ENCODE peak calls at places on chromosomes 2 and 18, in seven cellular contexts. V is transverse colon, H is ovary, U is GM12878, F is A549, Q is sigmoid colon, E is suprapubic skin. A is an unnamed sample.

GRCh38 chr2:218876562-218877219 is 4.0 kb upstream of the WNT10A start:
- DNase-seq in V (peak; percentile 73), H (peak; percentile 62), U (peak; percentile 56), F (peak; percentile 72), Q (peak; percentile 78), E (no peak), A (peak; percentile 75)

GRCh38 chr2:182541268-182541667 is 114.4 kb upstream of the PDE1A start:
- DNase-seq in V (no peak), H (no peak), U (no peak), F (no peak), Q (no peak), E (no peak), A (no peak)

GRCh38 chr2:200931227-200931626 is 32.2 kb downstream of the ORC2 start:
- DNase-seq in V (no peak), H (no peak), U (no peak), F (no peak), Q (no peak), E (no peak), A (no peak)

GRCh38 chr2:71843391-71843850 is 304.2 kb downstream of the CYP26B1 start:
- DNase-seq in V (no peak), H (no peak), U (no peak), F (peak; percentile 25), Q (no peak), E (no peak), A (no peak)

GRCh38 chr2:156380117-156380645 is 47.7 kb upstream of the NR4A2 start:
- DNase-seq in V (no peak), H (no peak), U (peak; percentile 45), F (no peak), Q (no peak), E (no peak), A (no peak)

GRCh38 chr2:63871864-63872263 is 30.2 kb downstream of the UGP2 start:
- DNase-seq in V (no peak), H (no peak), U (no peak), F (no peak), Q (no peak), E (no peak), A (no peak)

GRCh38 chr2:28454016-28454930 is 41.6 kb upstream of the PLB1 start:
- DNase-seq in V (no peak), H (no peak), U (no peak), F (no peak), Q (peak; percentile 47), E (no peak), A (no peak)

GRCh38 chr2:201440182-201440581 is 11.1 kb downstream of the TRAK2 start:
- DNase-seq in V (peak; percentile 61), H (no peak), U (no peak), F (no peak), Q (no peak), E (no peak), A (peak; percentile 61)

GRCh38 chr18:24190590-24190989 is 51.7 kb downstream of the CABYR start:
- DNase-seq in V (no peak), H (no peak), U (no peak), F (no peak), Q (no peak), E (no peak), A (no peak)

GRCh38 chr2:1004398-1004797 is 53.7 kb downstream of the SNTG2 start:
- DNase-seq in V (no peak), H (no peak), U (no peak), F (no peak), Q (no peak), E (no peak), A (no peak)

GRCh38 chr2:144350151-144350802 is 169.6 kb downstream of the ZEB2 start:
- DNase-seq in V (no peak), H (peak; percentile 45), U (no peak), F (peak; percentile 51), Q (no peak), E (no peak), A (no peak)

GRCh38 chr2:10414591-10414990 is 33.5 kb downstream of the ODC1 start:
- DNase-seq in V (no peak), H (no peak), U (no peak), F (no peak), Q (no peak), E (no peak), A (no peak)

GRCh38 chr2:217330647-217331046 is 470.8 kb upstream of the TNP1 start:
- DNase-seq in V (no peak), H (no peak), U (no peak), F (peak; percentile 28), Q (no peak), E (no peak), A (no peak)

GRCh38 chr18:10015941-10016819 is 102.4 kb downstream of the VAPA start:
- DNase-seq in V (no peak), H (peak; percentile 55), U (no peak), F (no peak), Q (peak; percentile 78), E (peak; percentile 60), A (no peak)

DNA sequence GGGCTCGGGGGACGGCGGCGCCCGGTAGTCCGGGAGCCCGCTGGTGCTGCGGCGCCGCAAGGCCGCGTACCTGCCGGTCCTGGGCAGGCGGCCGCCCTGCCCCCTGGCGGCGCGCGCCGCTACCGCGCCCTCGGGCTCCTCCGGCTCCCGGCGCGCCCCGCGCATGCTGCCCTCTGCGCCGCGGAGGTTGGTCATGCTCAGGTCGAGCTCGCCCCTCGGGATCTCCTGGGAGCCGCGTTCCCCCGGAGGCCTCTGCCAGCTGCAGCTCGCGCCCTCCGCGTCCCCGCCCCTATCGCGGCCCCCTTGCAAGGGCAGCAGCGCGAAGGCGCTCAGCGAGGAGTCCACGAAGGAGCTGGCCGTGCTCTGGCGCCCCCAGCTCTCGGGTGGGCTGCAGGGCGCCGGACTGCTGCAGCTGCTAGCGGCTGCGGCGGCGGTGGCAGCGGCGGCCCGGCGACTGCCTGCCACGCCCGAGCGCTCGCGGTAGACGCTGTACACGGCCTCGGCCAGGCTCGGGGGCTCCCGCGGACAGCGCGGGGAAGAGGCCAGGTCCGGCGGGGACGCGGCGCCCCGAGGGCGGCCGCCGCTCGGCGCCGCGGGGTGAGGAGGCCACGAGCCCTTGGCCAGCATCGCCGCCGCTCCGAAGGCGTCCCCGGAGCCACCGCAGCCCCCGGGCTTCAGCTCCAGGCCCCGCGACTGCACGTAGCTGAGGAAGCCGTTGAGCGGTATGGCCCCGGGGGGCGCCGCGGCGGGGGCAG is 4.5 kb downstream of the TMEM200C start:
- DNase-seq in V (no peak), H (peak; percentile 40), U (no peak), F (peak; percentile 29), Q (no peak), E (no peak), A (peak; percentile 34)
- H3K4me3 ChIP-seq in V (peak overlapping the region; percentile 38), H (peak overlapping the region; percentile 17), U (peak overlapping the region; percentile 50), F (peak overlapping the region; percentile 34), Q (peak overlapping the region; percentile 39), E (peak overlapping the region; percentile 64), A (peak overlapping the region; percentile 56)

DNA sequence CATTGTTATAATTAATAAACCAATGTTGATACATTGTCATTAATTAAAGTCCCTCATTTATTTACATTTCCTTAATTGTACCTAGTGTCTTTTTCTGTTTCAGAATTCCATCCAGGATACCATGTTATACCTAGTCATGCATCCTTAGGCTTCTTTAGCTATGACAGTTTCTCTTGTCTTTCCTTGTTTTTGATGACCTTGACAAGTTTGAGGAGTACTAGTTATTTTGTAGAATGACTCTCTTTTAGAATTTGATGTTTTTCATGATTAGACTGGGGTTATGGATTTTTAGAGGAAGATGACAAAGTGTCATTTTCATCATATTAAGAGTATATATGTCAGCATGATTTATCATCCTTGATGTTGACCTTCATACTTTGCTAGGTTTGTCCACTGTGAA is 16.4 kb downstream of the GIGYF2 start:
- DNase-seq in V (no peak), H (no peak), U (no peak), F (no peak), Q (no peak), E (no peak), A (no peak)
- TF ChIP-seq EP300 in V (no peak), H (no peak), U (no peak), F (no peak), Q (no peak), E (no peak), A (no peak)

DNA sequence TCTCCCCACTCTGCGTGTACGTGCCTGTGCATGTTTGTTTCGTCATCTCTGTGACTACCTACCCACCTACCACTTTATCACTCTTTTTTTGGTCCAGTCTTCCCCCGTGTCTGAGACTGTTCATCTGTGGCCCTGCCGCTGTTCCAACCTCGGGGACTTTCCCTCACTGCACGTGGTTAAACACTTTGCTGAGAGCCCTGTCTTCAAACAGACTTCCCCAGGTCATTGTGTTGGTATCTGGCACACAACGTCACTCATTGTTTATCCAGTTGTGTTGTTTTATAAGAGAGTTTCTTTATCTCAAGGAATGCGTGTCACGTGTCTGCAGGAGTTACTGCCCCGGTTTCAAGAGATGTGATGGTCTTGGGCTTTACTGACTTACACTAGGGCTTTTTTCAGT is 262.0 kb upstream of the RASGRP3 start:
- DNase-seq in V (no peak), H (no peak), U (no peak), F (peak; percentile 51), Q (no peak), E (no peak), A (peak; percentile 74)
- H3K4me3 ChIP-seq in V (no peak overlapping the region), H (no peak overlapping the region), U (no peak overlapping the region), F (no peak overlapping the region), Q (no peak overlapping the region), E (no peak overlapping the region), A (no peak overlapping the region)

GRCh38 chr2:105598853-105599252 is 145.9 kb upstream of the NCK2 start:
- DNase-seq in V (no peak), H (no peak), U (no peak), F (no peak), Q (no peak), E (peak; percentile 23), A (no peak)

GRCh38 chr2:105600037-105600442 is 144.7 kb upstream of the NCK2 start:
- DNase-seq in V (no peak), H (no peak), U (no peak), F (no peak), Q (no peak), E (no peak), A (no peak)

GRCh38 chr2:105597011-105597830 is 147.5 kb upstream of the NCK2 start:
- DNase-seq in V (no peak), H (no peak), U (no peak), F (no peak), Q (no peak), E (no peak), A (no peak)

GRCh38 chr2:105597831-105598293 is 146.8 kb upstream of the NCK2 start:
- DNase-seq in V (no peak), H (no peak), U (no peak), F (no peak), Q (no peak), E (peak; percentile 43), A (no peak)

DNA sequence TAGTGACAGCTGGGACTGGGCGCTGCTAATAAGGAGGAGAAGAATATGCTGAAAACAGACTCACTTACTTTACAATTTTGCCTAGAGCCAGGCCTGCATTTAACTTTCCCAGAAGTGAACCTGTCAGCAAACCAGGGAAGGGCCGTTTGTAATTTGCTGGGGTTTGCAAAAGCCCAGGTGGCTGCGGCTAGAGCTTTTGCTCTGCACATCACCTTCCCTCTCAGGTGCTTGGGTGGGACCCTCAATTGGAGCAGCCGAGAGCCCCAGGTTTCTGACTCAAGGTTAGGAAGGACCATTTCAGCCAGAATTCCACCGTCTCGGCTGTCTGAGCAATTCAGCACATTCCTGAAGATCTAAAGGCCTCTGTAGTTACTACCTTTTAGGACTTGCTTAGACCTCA is 146.3 kb upstream of the NCK2 start:
- DNase-seq in V (no peak), H (no peak), U (no peak), F (no peak), Q (no peak), E (peak; percentile 13), A (no peak)
- TF ChIP-seq EP300 in V (no peak), H (no peak), U (no peak), F (no peak), Q (no peak), E (no peak), A (no peak)

A was measured in stomach.